ENCODE peak calls at places on chromosomes 7 and 10, in five cellular contexts. One of them, this sample, is unnamed.

GRCh38 chr10:87750001-87750651 is 67.9 kb downstream of the ATAD1 start:
- DNase-seq in nucleus accumbens: no peak
- DNase-seq in cardiac fibroblast: peak
- DNase-seq in adipocyte: peak
- DNase-seq in sigmoid colon: no peak
- DNase-seq in this sample: no peak

GRCh38 chr10:35854661-35855060 is 212.6 kb upstream of the FZD8 start:
- DNase-seq in adipocyte: peak
- DNase-seq in sigmoid colon: no peak
- DNase-seq in cardiac fibroblast: no peak
- DNase-seq in nucleus accumbens: no peak
- DNase-seq in this sample: no peak

GRCh38 chr10:13945760-13946460 is 359.1 kb downstream of the PRPF18 start:
- DNase-seq in nucleus accumbens: no peak
- DNase-seq in cardiac fibroblast: no peak
- DNase-seq in sigmoid colon: no peak
- DNase-seq in adipocyte: no peak
- DNase-seq in this sample: no peak

GRCh38 chr7:79227035-79227434 is 226.4 kb downstream of the MAGI2 start:
- DNase-seq in nucleus accumbens: no peak
- DNase-seq in adipocyte: no peak
- DNase-seq in cardiac fibroblast: no peak
- DNase-seq in sigmoid colon: no peak
- DNase-seq in this sample: no peak

GRCh38 chr10:58028597-58029366 is 238.9 kb downstream of the IPMK start:
- DNase-seq in adipocyte: peak
- DNase-seq in nucleus accumbens: no peak
- DNase-seq in cardiac fibroblast: peak
- DNase-seq in sigmoid colon: no peak
- DNase-seq in this sample: no peak

GRCh38 chr7:112970771-112971170 is 115.9 kb downstream of the GPR85 start:
- DNase-seq in sigmoid colon: no peak
- DNase-seq in adipocyte: no peak
- DNase-seq in cardiac fibroblast: no peak
- DNase-seq in nucleus accumbens: no peak
- DNase-seq in this sample: no peak

GRCh38 chr10:132223611-132224342 is 37.0 kb downstream of the DPYSL4 start:
- DNase-seq in adipocyte: no peak
- DNase-seq in sigmoid colon: no peak
- DNase-seq in nucleus accumbens: no peak
- DNase-seq in cardiac fibroblast: no peak
- DNase-seq in this sample: no peak

GRCh38 chr10:110413049-110413783 is 84.5 kb upstream of the DUSP5 start:
- DNase-seq in sigmoid colon: no peak
- DNase-seq in nucleus accumbens: no peak
- DNase-seq in adipocyte: no peak
- DNase-seq in cardiac fibroblast: no peak
- DNase-seq in this sample: no peak

GRCh38 chr7:150668472-150668911 is 17.0 kb upstream of the GIMAP2 start:
- DNase-seq in nucleus accumbens: no peak
- DNase-seq in sigmoid colon: no peak
- DNase-seq in cardiac fibroblast: no peak
- DNase-seq in adipocyte: no peak
- DNase-seq in this sample: no peak

GRCh38 chr7:82714883-82715282 is 271.3 kb upstream of the CACNA2D1 start:
- DNase-seq in adipocyte: peak
- DNase-seq in nucleus accumbens: no peak
- DNase-seq in sigmoid colon: no peak
- DNase-seq in cardiac fibroblast: peak
- DNase-seq in this sample: no peak

GRCh38 chr10:29616542-29616941 is 18.2 kb downstream of the SVIL start:
- DNase-seq in nucleus accumbens: no peak
- DNase-seq in adipocyte: no peak
- DNase-seq in cardiac fibroblast: no peak
- DNase-seq in sigmoid colon: peak
- DNase-seq in this sample: no peak

GRCh38 chr7:67518580-67518979 is 521.9 kb downstream of the TYW1 start:
- DNase-seq in sigmoid colon: no peak
- DNase-seq in nucleus accumbens: no peak
- DNase-seq in cardiac fibroblast: no peak
- DNase-seq in adipocyte: no peak
- DNase-seq in this sample: no peak

GRCh38 chr10:23824822-23825221 is 384.1 kb upstream of the KIAA1217 start:
- DNase-seq in sigmoid colon: no peak
- DNase-seq in adipocyte: no peak
- DNase-seq in cardiac fibroblast: no peak
- DNase-seq in nucleus accumbens: no peak
- DNase-seq in this sample: no peak

GRCh38 chr7:52500796-52501195 is 534.6 kb upstream of the POM121L12 start:
- DNase-seq in cardiac fibroblast: no peak
- DNase-seq in adipocyte: no peak
- DNase-seq in nucleus accumbens: no peak
- DNase-seq in sigmoid colon: no peak
- DNase-seq in this sample: no peak

GRCh38 chr10:34854147-34854601 is 39.1 kb upstream of the PARD3 start:
- DNase-seq in sigmoid colon: peak
- DNase-seq in nucleus accumbens: no peak
- DNase-seq in cardiac fibroblast: peak
- DNase-seq in adipocyte: peak
- DNase-seq in this sample: no peak

GRCh38 chr10:20616918-20617801 is 280.0 kb downstream of the NEBL start:
- DNase-seq in sigmoid colon: no peak
- DNase-seq in cardiac fibroblast: no peak
- DNase-seq in adipocyte: no peak
- DNase-seq in nucleus accumbens: no peak
- DNase-seq in this sample: no peak

GRCh38 chr10:121976607-121977006 is 1.6 kb upstream of the NSMCE4A start:
- DNase-seq in nucleus accumbens: no peak
- DNase-seq in adipocyte: no peak
- DNase-seq in sigmoid colon: no peak
- DNase-seq in cardiac fibroblast: no peak
- DNase-seq in this sample: no peak

GRCh38 chr10:70265032-70265689 is 18.6 kb downstream of the NPFFR1 start:
- DNase-seq in nucleus accumbens: no peak
- DNase-seq in sigmoid colon: no peak
- DNase-seq in adipocyte: no peak
- DNase-seq in cardiac fibroblast: no peak
- DNase-seq in this sample: no peak

GRCh38 chr10:70605153-70605552 is 2.6 kb upstream of the PRF1 start:
- DNase-seq in adipocyte: no peak
- DNase-seq in sigmoid colon: no peak
- DNase-seq in cardiac fibroblast: no peak
- DNase-seq in nucleus accumbens: no peak
- DNase-seq in this sample: no peak

GRCh38 chr7:24980695-24981543 is 941 bp upstream of the OSBPL3 start:
- DNase-seq in sigmoid colon: peak
- DNase-seq in cardiac fibroblast: peak
- DNase-seq in nucleus accumbens: no peak
- DNase-seq in adipocyte: peak
- DNase-seq in this sample: no peak

GRCh38 chr7:101557421-101557820 is 71.7 kb downstream of the MYL10 start:
- DNase-seq in sigmoid colon: no peak
- DNase-seq in adipocyte: no peak
- DNase-seq in nucleus accumbens: no peak
- DNase-seq in cardiac fibroblast: no peak
- DNase-seq in this sample: no peak

GRCh38 chr10:33365314-33365713 is 30.8 kb upstream of the NRP1 start:
- DNase-seq in sigmoid colon: no peak
- DNase-seq in nucleus accumbens: no peak
- DNase-seq in cardiac fibroblast: no peak
- DNase-seq in adipocyte: no peak
- DNase-seq in this sample: no peak

GRCh38 chr10:96238889-96239624 is 32.3 kb downstream of the BLNK start:
- DNase-seq in nucleus accumbens: no peak
- DNase-seq in cardiac fibroblast: no peak
- DNase-seq in adipocyte: peak
- DNase-seq in sigmoid colon: no peak
- DNase-seq in this sample: no peak

GRCh38 chr7:74453321-74454011 is at the start of gene GTF2IRD1:
- DNase-seq in nucleus accumbens: peak
- DNase-seq in adipocyte: peak
- DNase-seq in cardiac fibroblast: peak
- DNase-seq in sigmoid colon: peak
- DNase-seq in this sample: peak

GRCh38 chr7:30594055-30594539 is 581 bp upstream of the GARS1 start:
- DNase-seq in cardiac fibroblast: no peak
- DNase-seq in sigmoid colon: peak
- DNase-seq in nucleus accumbens: no peak
- DNase-seq in adipocyte: peak
- DNase-seq in this sample: no peak

GRCh38 chr10:121069061-121069850 is 218.1 kb downstream of the WDR11 start:
- DNase-seq in adipocyte: no peak
- DNase-seq in cardiac fibroblast: no peak
- DNase-seq in sigmoid colon: no peak
- DNase-seq in nucleus accumbens: no peak
- DNase-seq in this sample: no peak

GRCh38 chr7:19964198-19964597 is 190.8 kb upstream of the TMEM196 start:
- DNase-seq in cardiac fibroblast: peak
- DNase-seq in adipocyte: no peak
- DNase-seq in nucleus accumbens: no peak
- DNase-seq in sigmoid colon: no peak
- DNase-seq in this sample: no peak

GRCh38 chr7:90889644-90890043 is 293.5 kb downstream of the CDK14 start:
- DNase-seq in sigmoid colon: no peak
- DNase-seq in nucleus accumbens: no peak
- DNase-seq in cardiac fibroblast: no peak
- DNase-seq in adipocyte: no peak
- DNase-seq in this sample: no peak

GRCh38 chr7:8162181-8162580 is 99.8 kb downstream of the ICA1 start:
- DNase-seq in nucleus accumbens: no peak
- DNase-seq in cardiac fibroblast: no peak
- DNase-seq in sigmoid colon: no peak
- DNase-seq in adipocyte: no peak
- DNase-seq in this sample: no peak

GRCh38 chr10:133039823-133040704 is 47.7 kb upstream of the ADGRA1 start:
- DNase-seq in cardiac fibroblast: no peak
- DNase-seq in nucleus accumbens: no peak
- DNase-seq in sigmoid colon: no peak
- DNase-seq in adipocyte: no peak
- DNase-seq in this sample: no peak

GRCh38 chr7:7585241-7585928 is 18.7 kb downstream of the MIOS start:
- DNase-seq in sigmoid colon: no peak
- DNase-seq in adipocyte: no peak
- DNase-seq in cardiac fibroblast: no peak
- DNase-seq in nucleus accumbens: no peak
- DNase-seq in this sample: no peak

GRCh38 chr10:34109952-34110702 is 705.0 kb downstream of the PARD3 start:
- DNase-seq in nucleus accumbens: no peak
- DNase-seq in cardiac fibroblast: peak
- DNase-seq in sigmoid colon: no peak
- DNase-seq in adipocyte: no peak
- DNase-seq in this sample: no peak

GRCh38 chr7:44461387-44461786 is 29.1 kb downstream of the NUDCD3 start:
- DNase-seq in nucleus accumbens: no peak
- DNase-seq in cardiac fibroblast: peak
- DNase-seq in adipocyte: no peak
- DNase-seq in sigmoid colon: no peak
- DNase-seq in this sample: no peak